ENCODE peak calls at places on chromosomes 4 and X, in six cellular contexts. One of them, this sample, is unnamed.

GRCh38 chr4:1248262-1249147 is at the start of gene CTBP1:
- ATAC-seq in heart left ventricle: peak; percentile 70
- ATAC-seq in right lobe of liver: peak; percentile 70
- ATAC-seq in A549: peak; percentile 63
- ATAC-seq in gastrocnemius medialis: peak; percentile 74
- ATAC-seq in body of pancreas: peak; percentile 68
- ATAC-seq in this sample: peak; percentile 76

GRCh38 chr4:14152834-14153519 is 525.5 kb upstream of the BOD1L1 start:
- ATAC-seq in heart left ventricle: no peak
- ATAC-seq in body of pancreas: no peak
- ATAC-seq in gastrocnemius medialis: no peak
- ATAC-seq in right lobe of liver: no peak
- ATAC-seq in A549: no peak
- ATAC-seq in this sample: no peak

GRCh38 chrX:5409106-5409505 is 819.6 kb downstream of the NLGN4X start:
- ATAC-seq in gastrocnemius medialis: no peak
- ATAC-seq in body of pancreas: no peak
- ATAC-seq in right lobe of liver: no peak
- ATAC-seq in A549: no peak
- ATAC-seq in heart left ventricle: no peak
- ATAC-seq in this sample: no peak

GRCh38 chr4:2388430-2389182 is 29.8 kb downstream of the ZFYVE28 start:
- ATAC-seq in body of pancreas: no peak
- ATAC-seq in right lobe of liver: no peak
- ATAC-seq in A549: no peak
- ATAC-seq in gastrocnemius medialis: no peak
- ATAC-seq in heart left ventricle: no peak
- ATAC-seq in this sample: no peak

GRCh38 chr4:95248713-95249401 is 299.9 kb downstream of the UNC5C start:
- ATAC-seq in body of pancreas: no peak
- ATAC-seq in A549: no peak
- ATAC-seq in right lobe of liver: peak; percentile 57
- ATAC-seq in gastrocnemius medialis: no peak
- ATAC-seq in heart left ventricle: no peak
- ATAC-seq in this sample: no peak

GRCh38 chr4:36328130-36328529 is 46.7 kb downstream of the DTHD1 start:
- ATAC-seq in heart left ventricle: no peak
- ATAC-seq in right lobe of liver: peak; percentile 41
- ATAC-seq in gastrocnemius medialis: no peak
- ATAC-seq in A549: no peak
- ATAC-seq in body of pancreas: no peak
- ATAC-seq in this sample: no peak

GRCh38 chr4:98745372-98745771 is 87.0 kb upstream of the TSPAN5 start:
- ATAC-seq in body of pancreas: no peak
- ATAC-seq in gastrocnemius medialis: no peak
- ATAC-seq in right lobe of liver: peak; percentile 78
- ATAC-seq in A549: peak; percentile 66
- ATAC-seq in heart left ventricle: peak; percentile 47
- ATAC-seq in this sample: no peak

GRCh38 chr4:112766422-112766821 is 129.5 kb downstream of the LARP7 start:
- ATAC-seq in body of pancreas: no peak
- ATAC-seq in A549: peak; percentile 78
- ATAC-seq in right lobe of liver: no peak
- ATAC-seq in gastrocnemius medialis: no peak
- ATAC-seq in heart left ventricle: no peak
- ATAC-seq in this sample: no peak

GRCh38 chr4:180794352-180794751 is 1448.8 kb upstream of the TENM3 start:
- ATAC-seq in gastrocnemius medialis: no peak
- ATAC-seq in heart left ventricle: no peak
- ATAC-seq in A549: no peak
- ATAC-seq in body of pancreas: no peak
- ATAC-seq in right lobe of liver: peak; percentile 35
- ATAC-seq in this sample: no peak

GRCh38 chr4:67746797-67747495 is 7.2 kb downstream of the GNRHR start:
- ATAC-seq in heart left ventricle: no peak
- ATAC-seq in A549: no peak
- ATAC-seq in right lobe of liver: peak; percentile 45
- ATAC-seq in body of pancreas: no peak
- ATAC-seq in gastrocnemius medialis: no peak
- ATAC-seq in this sample: no peak

GRCh38 chrX:39639871-39640270 is 457.9 kb downstream of the BCOR start:
- ATAC-seq in gastrocnemius medialis: no peak
- ATAC-seq in body of pancreas: no peak
- ATAC-seq in heart left ventricle: no peak
- ATAC-seq in A549: no peak
- ATAC-seq in right lobe of liver: no peak
- ATAC-seq in this sample: no peak

GRCh38 chrX:19672211-19672814 is 157.0 kb upstream of the MAP3K15 start:
- ATAC-seq in heart left ventricle: no peak
- ATAC-seq in A549: peak; percentile 18
- ATAC-seq in body of pancreas: no peak
- ATAC-seq in right lobe of liver: no peak
- ATAC-seq in gastrocnemius medialis: no peak
- ATAC-seq in this sample: no peak

GRCh38 chrX:13778916-13779315 is 38.0 kb downstream of the GPM6B start:
- ATAC-seq in right lobe of liver: peak; percentile 20
- ATAC-seq in A549: peak; percentile 27
- ATAC-seq in heart left ventricle: peak; percentile 45
- ATAC-seq in body of pancreas: no peak
- ATAC-seq in gastrocnemius medialis: no peak
- ATAC-seq in this sample: no peak

GRCh38 chrX:142663330-142664095 is 362.2 kb upstream of the SPANXN4 start:
- ATAC-seq in body of pancreas: no peak
- ATAC-seq in gastrocnemius medialis: no peak
- ATAC-seq in right lobe of liver: peak; percentile 96
- ATAC-seq in heart left ventricle: no peak
- ATAC-seq in A549: no peak
- ATAC-seq in this sample: no peak

GRCh38 chrX:136629084-136629750 is 18.7 kb upstream of the CD40LG start:
- ATAC-seq in gastrocnemius medialis: no peak
- ATAC-seq in body of pancreas: no peak
- ATAC-seq in A549: no peak
- ATAC-seq in right lobe of liver: no peak
- ATAC-seq in heart left ventricle: no peak
- ATAC-seq in this sample: no peak

GRCh38 chr4:52143815-52144214 is 92.7 kb downstream of the SPATA18 start:
- ATAC-seq in body of pancreas: no peak
- ATAC-seq in right lobe of liver: peak; percentile 19
- ATAC-seq in A549: no peak
- ATAC-seq in heart left ventricle: no peak
- ATAC-seq in gastrocnemius medialis: no peak
- ATAC-seq in this sample: no peak

GRCh38 chr4:125750399-125750798 is 435.6 kb downstream of the FAT4 start:
- ATAC-seq in gastrocnemius medialis: no peak
- ATAC-seq in A549: no peak
- ATAC-seq in right lobe of liver: no peak
- ATAC-seq in heart left ventricle: no peak
- ATAC-seq in body of pancreas: no peak
- ATAC-seq in this sample: no peak

GRCh38 chrX:45017946-45018345 is 145.0 kb downstream of the KDM6A start:
- ATAC-seq in heart left ventricle: no peak
- ATAC-seq in gastrocnemius medialis: peak; percentile 58
- ATAC-seq in right lobe of liver: no peak
- ATAC-seq in A549: no peak
- ATAC-seq in body of pancreas: no peak
- ATAC-seq in this sample: no peak

GRCh38 chr4:140028676-140029407 is 125.1 kb downstream of the MAML3 start:
- ATAC-seq in A549: peak; percentile 28
- ATAC-seq in body of pancreas: no peak
- ATAC-seq in right lobe of liver: no peak
- ATAC-seq in heart left ventricle: no peak
- ATAC-seq in gastrocnemius medialis: no peak
- ATAC-seq in this sample: no peak

GRCh38 chrX:94961730-94962129 is 1287.7 kb downstream of the FAM133A start:
- ATAC-seq in body of pancreas: no peak
- ATAC-seq in A549: no peak
- ATAC-seq in heart left ventricle: no peak
- ATAC-seq in gastrocnemius medialis: no peak
- ATAC-seq in right lobe of liver: no peak
- ATAC-seq in this sample: no peak

GRCh38 chr4:153346031-153346430 is 1.5 kb downstream of the MND1 start:
- ATAC-seq in heart left ventricle: no peak
- ATAC-seq in gastrocnemius medialis: no peak
- ATAC-seq in body of pancreas: no peak
- ATAC-seq in right lobe of liver: no peak
- ATAC-seq in A549: no peak
- ATAC-seq in this sample: no peak
- H3K4me3 ChIP-seq in heart left ventricle: no peak overlapping the region
- H3K4me3 ChIP-seq in gastrocnemius medialis: no peak overlapping the region
- H3K4me3 ChIP-seq in body of pancreas: no peak overlapping the region
- H3K4me3 ChIP-seq in right lobe of liver: peak overlapping the region; percentile 66
- H3K4me3 ChIP-seq in A549: peak overlapping the region; percentile 96
- H3K4me3 ChIP-seq in this sample: no peak overlapping the region

DNA sequence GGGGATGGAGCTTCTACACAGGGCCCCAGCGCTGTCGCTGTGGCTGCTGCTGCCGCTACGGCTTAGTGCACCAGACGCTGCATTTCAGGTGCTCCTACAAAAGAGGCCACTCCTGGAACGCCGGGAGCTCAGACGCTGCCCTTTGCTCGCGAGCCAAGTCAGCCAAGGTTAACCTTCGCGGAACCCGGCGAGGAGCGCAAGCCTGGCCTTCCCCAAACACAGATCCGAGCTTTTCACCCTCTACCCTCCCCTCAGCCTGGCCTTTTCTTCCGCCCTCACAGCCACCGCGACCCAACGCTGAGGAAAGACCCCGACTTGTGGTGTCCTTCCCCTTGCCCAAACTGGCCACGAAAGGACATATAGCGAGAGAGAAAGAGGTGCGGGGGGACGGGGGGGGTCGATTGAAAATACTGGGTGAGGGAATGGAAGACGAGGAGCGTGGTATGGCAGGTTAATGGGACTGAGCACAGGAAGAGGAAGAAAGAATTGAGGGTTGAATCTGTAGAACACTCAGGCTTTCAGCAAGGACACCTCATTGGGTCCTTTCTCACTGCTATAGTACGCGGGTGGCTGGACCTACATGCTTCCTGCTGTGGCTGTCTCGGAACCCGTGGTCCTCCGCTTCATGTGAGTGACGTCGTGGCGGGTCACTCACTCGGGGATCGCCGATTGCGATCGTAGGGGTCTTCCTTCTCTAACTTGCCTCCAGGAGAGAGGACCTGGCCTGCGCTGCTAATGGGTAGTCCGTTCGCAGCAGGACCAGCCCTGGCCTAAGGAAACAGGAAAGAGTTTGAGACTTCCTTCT is at the start of the genes AIMP1 and TBCK:
- ATAC-seq in A549: peak; percentile 94
- ATAC-seq in body of pancreas: peak; percentile 98
- ATAC-seq in right lobe of liver: peak; percentile 96
- ATAC-seq in heart left ventricle: peak; percentile 99
- ATAC-seq in gastrocnemius medialis: peak; percentile 97
- ATAC-seq in this sample: peak; percentile 97
- TF ChIP-seq POLR2A in A549: peak; percentile 63
- TF ChIP-seq POLR2A in body of pancreas: peak; percentile 67
- TF ChIP-seq POLR2A in right lobe of liver: peak; percentile 78
- TF ChIP-seq POLR2A in heart left ventricle: no peak
- TF ChIP-seq POLR2A in gastrocnemius medialis: peak; percentile 62
- TF ChIP-seq POLR2A in this sample: peak; percentile 73

GRCh38 chr4:121785479-121785878 is 15.6 kb upstream of the EXOSC9 start:
- ATAC-seq in right lobe of liver: no peak
- ATAC-seq in A549: peak; percentile 58
- ATAC-seq in heart left ventricle: peak; percentile 82
- ATAC-seq in body of pancreas: no peak
- ATAC-seq in gastrocnemius medialis: no peak
- ATAC-seq in this sample: peak; percentile 58

GRCh38 chr4:121784975-121785374 is 16.1 kb upstream of the EXOSC9 start:
- ATAC-seq in right lobe of liver: no peak
- ATAC-seq in A549: peak; percentile 97
- ATAC-seq in gastrocnemius medialis: no peak
- ATAC-seq in heart left ventricle: peak; percentile 87
- ATAC-seq in body of pancreas: peak; percentile 79
- ATAC-seq in this sample: peak; percentile 49

GRCh38 chr4:121788896-121789295 is 12.2 kb upstream of the EXOSC9 start:
- ATAC-seq in A549: no peak
- ATAC-seq in gastrocnemius medialis: no peak
- ATAC-seq in right lobe of liver: no peak
- ATAC-seq in body of pancreas: no peak
- ATAC-seq in heart left ventricle: no peak
- ATAC-seq in this sample: no peak

GRCh38 chr4:121784401-121784800 is 16.7 kb upstream of the EXOSC9 start:
- ATAC-seq in body of pancreas: no peak
- ATAC-seq in gastrocnemius medialis: no peak
- ATAC-seq in right lobe of liver: no peak
- ATAC-seq in A549: no peak
- ATAC-seq in heart left ventricle: no peak
- ATAC-seq in this sample: no peak

DNA sequence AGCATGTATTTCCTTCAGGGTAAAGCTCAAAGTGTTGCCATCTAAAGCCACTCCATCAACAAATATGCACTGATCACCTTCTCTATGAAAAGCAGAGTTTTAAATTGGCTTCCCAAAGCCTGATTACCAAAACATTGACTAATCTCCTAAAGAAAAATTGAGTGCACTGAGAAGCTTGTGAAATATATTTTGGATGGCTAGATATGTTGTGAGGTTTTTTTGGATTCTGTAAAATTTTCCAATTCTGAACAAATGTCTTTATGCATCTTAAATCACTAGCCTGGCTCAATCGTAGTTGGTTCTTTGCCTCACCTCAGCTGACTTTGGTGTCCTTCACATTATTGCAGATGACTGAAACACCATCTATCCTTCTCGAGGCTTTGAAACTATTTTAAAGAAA is 14.9 kb upstream of the EXOSC9 start:
- ATAC-seq in body of pancreas: no peak
- ATAC-seq in heart left ventricle: no peak
- ATAC-seq in A549: no peak
- ATAC-seq in gastrocnemius medialis: no peak
- ATAC-seq in right lobe of liver: no peak
- ATAC-seq in this sample: no peak
- H3K4me1 ChIP-seq in body of pancreas: no peaks in the 10 kb centered on the region
- H3K4me1 ChIP-seq in heart left ventricle: no peaks in the 10 kb centered on the region
- H3K4me1 ChIP-seq in A549: peaks cover 32% of the 10 kb centered on the region
- H3K4me1 ChIP-seq in gastrocnemius medialis: no peaks in the 10 kb centered on the region
- H3K4me1 ChIP-seq in right lobe of liver: no peaks in the 10 kb centered on the region
- H3K4me1 ChIP-seq in this sample: no peaks in the 10 kb centered on the region

GRCh38 chr4:15668566-15669435 is 12.8 kb upstream of the FAM200B start:
- ATAC-seq in heart left ventricle: no peak
- ATAC-seq in right lobe of liver: no peak
- ATAC-seq in gastrocnemius medialis: no peak
- ATAC-seq in A549: no peak
- ATAC-seq in body of pancreas: no peak
- ATAC-seq in this sample: no peak

GRCh38 chr4:15672096-15672495 is 9.5 kb upstream of the FAM200B start:
- ATAC-seq in gastrocnemius medialis: no peak
- ATAC-seq in heart left ventricle: no peak
- ATAC-seq in A549: no peak
- ATAC-seq in right lobe of liver: no peak
- ATAC-seq in body of pancreas: no peak
- ATAC-seq in this sample: no peak

GRCh38 chr4:15667006-15667405 is 11.8 kb upstream of the FBXL5 start:
- ATAC-seq in heart left ventricle: no peak
- ATAC-seq in gastrocnemius medialis: no peak
- ATAC-seq in body of pancreas: no peak
- ATAC-seq in A549: no peak
- ATAC-seq in right lobe of liver: peak; percentile 51
- ATAC-seq in this sample: no peak

GRCh38 chr4:15673337-15673736 is 8.3 kb upstream of the FAM200B start:
- ATAC-seq in A549: no peak
- ATAC-seq in gastrocnemius medialis: no peak
- ATAC-seq in heart left ventricle: no peak
- ATAC-seq in right lobe of liver: no peak
- ATAC-seq in body of pancreas: no peak
- ATAC-seq in this sample: no peak

GRCh38 chr4:15670576-15670975 is 11.1 kb upstream of the FAM200B start:
- ATAC-seq in heart left ventricle: no peak
- ATAC-seq in body of pancreas: no peak
- ATAC-seq in gastrocnemius medialis: no peak
- ATAC-seq in A549: no peak
- ATAC-seq in right lobe of liver: no peak
- ATAC-seq in this sample: no peak
- H3K4me3 ChIP-seq in heart left ventricle: no peak overlapping the region
- H3K4me3 ChIP-seq in body of pancreas: no peak overlapping the region
- H3K4me3 ChIP-seq in gastrocnemius medialis: no peak overlapping the region
- H3K4me3 ChIP-seq in A549: no peak overlapping the region
- H3K4me3 ChIP-seq in right lobe of liver: no peak overlapping the region
- H3K4me3 ChIP-seq in this sample: no peak overlapping the region

This sample was measured in gastroesophageal sphincter.